ENCODE peak calls at places on chromosomes 11 and 22, in seven cellular contexts. J is CD4-positive, alpha-beta T cell; C is testis; I is cardiac fibroblast; T is RWPE1; V is AG04450; H is foreskin fibroblast. W is an unnamed sample.
A peak's percentile ranks its signal among the peaks of the same experiment; 100 is the strongest.

GRCh38 chr11:17978553-17979287 is 34.1 kb downstream of the SERGEF start:
- DNase-seq in C (peak; percentile 66), J (no peak), I (peak; percentile 62), H (peak; percentile 55), T (peak; percentile 68), V (no peak), W (no peak)

GRCh38 chr11:78654866-78655265 is 80.2 kb upstream of the NARS2 start:
- DNase-seq in T (no peak), C (no peak), I (no peak), H (no peak), V (no peak), J (no peak), W (no peak)

GRCh38 chr11:57812634-57813033 is 51.0 kb downstream of the CTNND1 start:
- DNase-seq in T (no peak), V (no peak), C (peak; percentile 69), I (no peak), J (no peak), H (no peak), W (no peak)

GRCh38 chr11:6618117-6619020 is 853 bp downstream of the TPP1 start:
- DNase-seq in I (peak; percentile 65), H (peak; percentile 85), J (peak; percentile 68), T (no peak), C (peak; percentile 69), V (peak; percentile 59), W (no peak)

GRCh38 chr11:32884770-32885384 is 7.7 kb upstream of the QSER1 start:
- DNase-seq in V (no peak), C (no peak), H (no peak), T (no peak), I (peak; percentile 30), J (no peak), W (no peak)

GRCh38 chr11:95229199-95230053 is 1.6 kb downstream of the SESN3 start:
- DNase-seq in V (no peak), J (no peak), H (peak; percentile 22), T (no peak), C (no peak), I (peak; percentile 13), W (no peak)

GRCh38 chr11:132402056-132402684 is 1031.8 kb downstream of the NTM start:
- DNase-seq in T (peak; percentile 8), J (no peak), H (peak; percentile 26), V (peak; percentile 29), C (peak; percentile 42), I (peak; percentile 59), W (no peak)

GRCh38 chr11:115656684-115657083 is 152.5 kb upstream of the CADM1 start:
- DNase-seq in V (no peak), J (no peak), I (no peak), H (no peak), T (no peak), C (no peak), W (no peak)

GRCh38 chr11:134312807-134313206 is 19.0 kb upstream of the GLB1L2 start:
- DNase-seq in T (no peak), I (no peak), V (no peak), J (no peak), C (no peak), H (no peak), W (no peak)

GRCh38 chr11:37984991-37985390 is 1387.0 kb upstream of the RAG2 start:
- DNase-seq in J (no peak), I (peak; percentile 30), H (no peak), V (no peak), C (no peak), T (no peak), W (no peak)

GRCh38 chr11:33869511-33870422 is 22.1 kb downstream of the LMO2 start:
- DNase-seq in H (no peak), T (peak; percentile 14), C (no peak), J (no peak), I (peak; percentile 38), V (no peak), W (no peak)

GRCh38 chr22:44202261-44202789 is 21.6 kb downstream of the PARVG start:
- DNase-seq in V (peak; percentile 70), J (no peak), T (no peak), H (peak; percentile 31), I (peak; percentile 57), C (no peak), W (no peak)

GRCh38 chr11:64542172-64543125 is 48.6 kb upstream of the SLC22A12 start:
- DNase-seq in J (no peak), V (no peak), H (no peak), I (no peak), C (no peak), T (peak; percentile 76), W (no peak)

GRCh38 chr22:43831561-43832392 is 19.7 kb upstream of the EFCAB6 start:
- DNase-seq in I (no peak), T (no peak), V (no peak), H (no peak), C (no peak), J (no peak), W (no peak)

GRCh38 chr11:91219501-91219900 is 996.7 kb upstream of the CHORDC1 start:
- DNase-seq in H (no peak), T (no peak), J (no peak), C (no peak), V (no peak), I (peak; percentile 57), W (no peak)

GRCh38 chr11:91220476-91221202 is 997.8 kb upstream of the CHORDC1 start:
- DNase-seq in J (no peak), T (peak; percentile 29), H (peak; percentile 41), C (no peak), I (peak; percentile 88), V (no peak), W (no peak)
- TF ChIP-seq CTCF in J (no peak), T (no peak), H (no peak), C (no peak), I (no peak), V (no peak), W (no peak)

GRCh38 chr11:112024778-112025678 is at the start of gene DLAT:
- DNase-seq in H (peak; percentile 76), I (peak; percentile 84), V (peak; percentile 18), J (peak; percentile 75), C (peak; percentile 89), T (peak; percentile 80), W (peak; percentile 59)

GRCh38 chr11:112025682-112026081 is 474 bp downstream of the DLAT start:
- DNase-seq in I (peak; percentile 31), C (no peak), V (no peak), T (peak; percentile 16), H (no peak), J (peak; percentile 3), W (no peak)

GRCh38 chr11:112019066-112019465 is 6.1 kb upstream of the DLAT start:
- DNase-seq in V (no peak), T (no peak), H (no peak), I (no peak), C (no peak), J (no peak), W (no peak)

GRCh38 chr11:112024178-112024777 is 930 bp upstream of the DLAT start:
- DNase-seq in H (no peak), T (no peak), V (no peak), C (no peak), J (no peak), I (no peak), W (no peak)

GRCh38 chr11:112023104-112023503 is 2.1 kb upstream of the DLAT start:
- DNase-seq in V (no peak), I (no peak), J (no peak), T (no peak), C (no peak), H (no peak), W (no peak)
- TF ChIP-seq CTCF in V (no peak), I (no peak), J (no peak), T (no peak), C (no peak), H (no peak), W (peak; percentile 10)

GRCh38 chr11:13962562-13963168 is at the start of gene SPON1:
- DNase-seq in I (no peak), J (peak; percentile 55), V (no peak), H (peak; percentile 12), T (no peak), C (peak; percentile 28), W (peak; percentile 70)
- TF ChIP-seq CTCF in I (no peak), J (no peak), V (no peak), H (no peak), T (no peak), C (no peak), W (no peak)

GRCh38 chr11:74923125-74923524 is 25.8 kb downstream of the XRRA1 start:
- DNase-seq in I (no peak), J (no peak), T (no peak), C (no peak), V (no peak), H (no peak), W (no peak)
- TF ChIP-seq CTCF in I (no peak), J (no peak), T (no peak), C (no peak), V (no peak), H (no peak), W (no peak)

DNA sequence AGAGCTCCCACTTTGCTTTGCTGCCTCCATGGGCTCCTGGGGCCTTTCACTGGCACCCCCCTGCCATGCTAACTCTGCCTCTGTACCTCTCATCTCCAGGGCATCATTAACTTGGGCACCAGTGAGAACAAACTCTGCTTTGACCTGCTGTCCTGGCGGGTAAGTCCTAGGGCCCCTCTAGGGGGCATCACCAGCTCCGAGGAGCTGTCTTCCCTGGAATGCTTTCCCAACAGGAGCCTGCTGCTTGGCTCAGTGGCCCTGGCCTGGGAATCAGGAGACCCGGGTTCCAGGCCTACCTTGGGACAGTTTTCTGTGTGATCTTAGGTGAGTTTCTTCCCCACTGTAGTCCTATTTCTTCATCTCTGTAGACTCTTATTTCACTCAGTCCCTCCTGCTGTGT is 5.1 kb downstream of the ACCS start:
- DNase-seq in T (no peak), I (no peak), J (no peak), V (no peak), C (no peak), H (no peak), W (no peak)
- TF ChIP-seq CTCF in T (no peak), I (no peak), J (no peak), V (no peak), C (no peak), H (no peak), W (no peak)

GRCh38 chr11:612201-612960 is 3.4 kb downstream of the IRF7 start:
- DNase-seq in H (peak; percentile 32), T (no peak), C (peak; percentile 33), J (no peak), I (peak; percentile 27), V (no peak), W (no peak)
- TF ChIP-seq CTCF in H (peak; percentile 12), T (no peak), C (no peak), J (no peak), I (peak; percentile 39), V (peak; percentile 33), W (no peak)